ENCODE peak calls at places on chromosomes 2 and 18, in eight cellular contexts. One of them, this sample, is unnamed.

GRCh38 chr2:241007880-241008710 is 9.7 kb downstream of the SNED1 start:
- DNase-seq in A549: no peak
- DNase-seq in esophagus squamous epithelium: no peak
- DNase-seq in tibial artery: no peak
- DNase-seq in fibroblast of the aortic adventitia: no peak
- DNase-seq in fibroblast of pulmonary artery: no peak
- DNase-seq in fibroblast of mammary gland: no peak
- DNase-seq in GM23338: no peak
- DNase-seq in this sample: no peak

GRCh38 chr2:226489765-226490164 is 309.9 kb downstream of the IRS1 start:
- DNase-seq in A549: peak
- DNase-seq in esophagus squamous epithelium: no peak
- DNase-seq in tibial artery: no peak
- DNase-seq in fibroblast of the aortic adventitia: peak
- DNase-seq in fibroblast of pulmonary artery: peak
- DNase-seq in fibroblast of mammary gland: peak
- DNase-seq in GM23338: no peak
- DNase-seq in this sample: no peak

GRCh38 chr2:85278361-85278760 is 49.4 kb downstream of the TGOLN2 start:
- DNase-seq in A549: no peak
- DNase-seq in esophagus squamous epithelium: no peak
- DNase-seq in tibial artery: no peak
- DNase-seq in fibroblast of the aortic adventitia: peak
- DNase-seq in fibroblast of pulmonary artery: peak
- DNase-seq in fibroblast of mammary gland: peak
- DNase-seq in GM23338: no peak
- DNase-seq in this sample: no peak

GRCh38 chr2:54706622-54707021 is 16.8 kb upstream of the EML6 start:
- DNase-seq in A549: no peak
- DNase-seq in esophagus squamous epithelium: no peak
- DNase-seq in tibial artery: no peak
- DNase-seq in fibroblast of the aortic adventitia: no peak
- DNase-seq in fibroblast of pulmonary artery: no peak
- DNase-seq in fibroblast of mammary gland: no peak
- DNase-seq in GM23338: no peak
- DNase-seq in this sample: no peak

GRCh38 chr2:146604521-146604920 is 1240.3 kb upstream of the ACVR2A start:
- DNase-seq in A549: no peak
- DNase-seq in esophagus squamous epithelium: no peak
- DNase-seq in tibial artery: no peak
- DNase-seq in fibroblast of the aortic adventitia: no peak
- DNase-seq in fibroblast of pulmonary artery: peak
- DNase-seq in fibroblast of mammary gland: no peak
- DNase-seq in GM23338: no peak
- DNase-seq in this sample: no peak

GRCh38 chr18:36934884-36935283 is 106.0 kb downstream of the KIAA1328 start:
- DNase-seq in A549: no peak
- DNase-seq in esophagus squamous epithelium: no peak
- DNase-seq in tibial artery: no peak
- DNase-seq in fibroblast of the aortic adventitia: peak
- DNase-seq in fibroblast of pulmonary artery: peak
- DNase-seq in fibroblast of mammary gland: peak
- DNase-seq in GM23338: no peak
- DNase-seq in this sample: peak

GRCh38 chr2:33765122-33765521 is 166.0 kb upstream of the FAM98A start:
- DNase-seq in A549: no peak
- DNase-seq in esophagus squamous epithelium: no peak
- DNase-seq in tibial artery: no peak
- DNase-seq in fibroblast of the aortic adventitia: no peak
- DNase-seq in fibroblast of pulmonary artery: no peak
- DNase-seq in fibroblast of mammary gland: no peak
- DNase-seq in GM23338: peak
- DNase-seq in this sample: no peak

GRCh38 chr2:164910091-164910899 is 45.0 kb downstream of the SLC38A11 start:
- DNase-seq in A549: no peak
- DNase-seq in esophagus squamous epithelium: no peak
- DNase-seq in tibial artery: no peak
- DNase-seq in fibroblast of the aortic adventitia: peak
- DNase-seq in fibroblast of pulmonary artery: peak
- DNase-seq in fibroblast of mammary gland: peak
- DNase-seq in GM23338: peak
- DNase-seq in this sample: peak

GRCh38 chr2:9764153-9764778 is 79.0 kb upstream of the TAF1B start:
- DNase-seq in A549: no peak
- DNase-seq in esophagus squamous epithelium: no peak
- DNase-seq in tibial artery: peak
- DNase-seq in fibroblast of the aortic adventitia: no peak
- DNase-seq in fibroblast of pulmonary artery: no peak
- DNase-seq in fibroblast of mammary gland: no peak
- DNase-seq in GM23338: no peak
- DNase-seq in this sample: no peak

GRCh38 chr2:234690569-234691225 is 193.8 kb upstream of the ARL4C start:
- DNase-seq in A549: no peak
- DNase-seq in esophagus squamous epithelium: no peak
- DNase-seq in tibial artery: no peak
- DNase-seq in fibroblast of the aortic adventitia: peak
- DNase-seq in fibroblast of pulmonary artery: peak
- DNase-seq in fibroblast of mammary gland: peak
- DNase-seq in GM23338: no peak
- DNase-seq in this sample: no peak

GRCh38 chr2:118044103-118044716 is 30.3 kb upstream of the CCDC93 start:
- DNase-seq in A549: no peak
- DNase-seq in esophagus squamous epithelium: no peak
- DNase-seq in tibial artery: no peak
- DNase-seq in fibroblast of the aortic adventitia: no peak
- DNase-seq in fibroblast of pulmonary artery: no peak
- DNase-seq in fibroblast of mammary gland: no peak
- DNase-seq in GM23338: no peak
- DNase-seq in this sample: no peak

GRCh38 chr18:12766986-12767433 is 64.2 kb downstream of the PSMG2 start:
- DNase-seq in A549: peak
- DNase-seq in esophagus squamous epithelium: no peak
- DNase-seq in tibial artery: no peak
- DNase-seq in fibroblast of the aortic adventitia: no peak
- DNase-seq in fibroblast of pulmonary artery: no peak
- DNase-seq in fibroblast of mammary gland: no peak
- DNase-seq in GM23338: peak
- DNase-seq in this sample: no peak

GRCh38 chr2:187296869-187297268 is 151.2 kb downstream of the CALCRL start:
- DNase-seq in A549: no peak
- DNase-seq in esophagus squamous epithelium: no peak
- DNase-seq in tibial artery: no peak
- DNase-seq in fibroblast of the aortic adventitia: no peak
- DNase-seq in fibroblast of pulmonary artery: no peak
- DNase-seq in fibroblast of mammary gland: no peak
- DNase-seq in GM23338: no peak
- DNase-seq in this sample: no peak

GRCh38 chr2:233303252-233303651 is 4.4 kb upstream of the SAG start:
- DNase-seq in A549: no peak
- DNase-seq in esophagus squamous epithelium: no peak
- DNase-seq in tibial artery: no peak
- DNase-seq in fibroblast of the aortic adventitia: no peak
- DNase-seq in fibroblast of pulmonary artery: no peak
- DNase-seq in fibroblast of mammary gland: no peak
- DNase-seq in GM23338: peak
- DNase-seq in this sample: no peak

GRCh38 chr18:7164610-7165009 is 47.0 kb upstream of the LAMA1 start:
- DNase-seq in A549: peak
- DNase-seq in esophagus squamous epithelium: no peak
- DNase-seq in tibial artery: no peak
- DNase-seq in fibroblast of the aortic adventitia: no peak
- DNase-seq in fibroblast of pulmonary artery: peak
- DNase-seq in fibroblast of mammary gland: peak
- DNase-seq in GM23338: peak
- DNase-seq in this sample: no peak

GRCh38 chr2:65032016-65032975 is 23.9 kb upstream of the CEP68 start:
- DNase-seq in A549: no peak
- DNase-seq in esophagus squamous epithelium: no peak
- DNase-seq in tibial artery: no peak
- DNase-seq in fibroblast of the aortic adventitia: peak
- DNase-seq in fibroblast of pulmonary artery: peak
- DNase-seq in fibroblast of mammary gland: no peak
- DNase-seq in GM23338: no peak
- DNase-seq in this sample: no peak

GRCh38 chr2:65035544-65035943 is 20.7 kb upstream of the CEP68 start:
- DNase-seq in A549: no peak
- DNase-seq in esophagus squamous epithelium: no peak
- DNase-seq in tibial artery: no peak
- DNase-seq in fibroblast of the aortic adventitia: no peak
- DNase-seq in fibroblast of pulmonary artery: no peak
- DNase-seq in fibroblast of mammary gland: no peak
- DNase-seq in GM23338: no peak
- DNase-seq in this sample: no peak

GRCh38 chr2:65030933-65031332 is 25.3 kb upstream of the CEP68 start:
- DNase-seq in A549: no peak
- DNase-seq in esophagus squamous epithelium: no peak
- DNase-seq in tibial artery: no peak
- DNase-seq in fibroblast of the aortic adventitia: no peak
- DNase-seq in fibroblast of pulmonary artery: no peak
- DNase-seq in fibroblast of mammary gland: no peak
- DNase-seq in GM23338: no peak
- DNase-seq in this sample: no peak

GRCh38 chr2:65031341-65032015 is 24.7 kb upstream of the CEP68 start:
- DNase-seq in A549: no peak
- DNase-seq in esophagus squamous epithelium: no peak
- DNase-seq in tibial artery: no peak
- DNase-seq in fibroblast of the aortic adventitia: peak
- DNase-seq in fibroblast of pulmonary artery: peak
- DNase-seq in fibroblast of mammary gland: no peak
- DNase-seq in GM23338: peak
- DNase-seq in this sample: no peak

GRCh38 chr2:65033178-65033577 is 23.0 kb upstream of the CEP68 start:
- DNase-seq in A549: no peak
- DNase-seq in esophagus squamous epithelium: no peak
- DNase-seq in tibial artery: no peak
- DNase-seq in fibroblast of the aortic adventitia: peak
- DNase-seq in fibroblast of pulmonary artery: peak
- DNase-seq in fibroblast of mammary gland: no peak
- DNase-seq in GM23338: no peak
- DNase-seq in this sample: no peak
- TF ChIP-seq CTCF in A549: peak
- TF ChIP-seq CTCF in esophagus squamous epithelium: no peak
- TF ChIP-seq CTCF in tibial artery: peak
- TF ChIP-seq CTCF in fibroblast of the aortic adventitia: no peak
- TF ChIP-seq CTCF in fibroblast of pulmonary artery: no peak
- TF ChIP-seq CTCF in fibroblast of mammary gland: peak
- TF ChIP-seq CTCF in GM23338: peak
- TF ChIP-seq CTCF in this sample: no peak

GRCh38 chr2:19870792-19871191 is 31.0 kb downstream of the TTC32 start:
- DNase-seq in A549: no peak
- DNase-seq in esophagus squamous epithelium: no peak
- DNase-seq in tibial artery: no peak
- DNase-seq in fibroblast of the aortic adventitia: no peak
- DNase-seq in fibroblast of pulmonary artery: no peak
- DNase-seq in fibroblast of mammary gland: no peak
- DNase-seq in GM23338: no peak
- DNase-seq in this sample: no peak

GRCh38 chr2:19866741-19867140 is 35.0 kb downstream of the TTC32 start:
- DNase-seq in A549: no peak
- DNase-seq in esophagus squamous epithelium: no peak
- DNase-seq in tibial artery: no peak
- DNase-seq in fibroblast of the aortic adventitia: no peak
- DNase-seq in fibroblast of pulmonary artery: no peak
- DNase-seq in fibroblast of mammary gland: no peak
- DNase-seq in GM23338: no peak
- DNase-seq in this sample: no peak

GRCh38 chr2:19865151-19865550 is 36.6 kb downstream of the TTC32 start:
- DNase-seq in A549: no peak
- DNase-seq in esophagus squamous epithelium: no peak
- DNase-seq in tibial artery: no peak
- DNase-seq in fibroblast of the aortic adventitia: no peak
- DNase-seq in fibroblast of pulmonary artery: no peak
- DNase-seq in fibroblast of mammary gland: no peak
- DNase-seq in GM23338: no peak
- DNase-seq in this sample: no peak

GRCh38 chr2:19868705-19869550 is 32.9 kb downstream of the TTC32 start:
- DNase-seq in A549: no peak
- DNase-seq in esophagus squamous epithelium: no peak
- DNase-seq in tibial artery: peak
- DNase-seq in fibroblast of the aortic adventitia: no peak
- DNase-seq in fibroblast of pulmonary artery: peak
- DNase-seq in fibroblast of mammary gland: peak
- DNase-seq in GM23338: peak
- DNase-seq in this sample: no peak

GRCh38 chr2:19868224-19868623 is 33.6 kb downstream of the TTC32 start:
- DNase-seq in A549: no peak
- DNase-seq in esophagus squamous epithelium: no peak
- DNase-seq in tibial artery: no peak
- DNase-seq in fibroblast of the aortic adventitia: no peak
- DNase-seq in fibroblast of pulmonary artery: no peak
- DNase-seq in fibroblast of mammary gland: no peak
- DNase-seq in GM23338: no peak
- DNase-seq in this sample: no peak
- H3K4me3 ChIP-seq in A549: no peak
- H3K4me3 ChIP-seq in esophagus squamous epithelium: peak
- H3K4me3 ChIP-seq in tibial artery: peak
- H3K4me3 ChIP-seq in fibroblast of the aortic adventitia: peak
- H3K4me3 ChIP-seq in fibroblast of pulmonary artery: peak
- H3K4me3 ChIP-seq in fibroblast of mammary gland: peak
- H3K4me3 ChIP-seq in GM23338: peak
- H3K4me3 ChIP-seq in this sample: peak

GRCh38 chr18:77671456-77672167 is 422.0 kb downstream of the GALR1 start:
- DNase-seq in A549: no peak
- DNase-seq in esophagus squamous epithelium: no peak
- DNase-seq in tibial artery: no peak
- DNase-seq in fibroblast of the aortic adventitia: no peak
- DNase-seq in fibroblast of pulmonary artery: no peak
- DNase-seq in fibroblast of mammary gland: no peak
- DNase-seq in GM23338: peak
- DNase-seq in this sample: no peak

GRCh38 chr18:77668219-77668618 is 418.6 kb downstream of the GALR1 start:
- DNase-seq in A549: no peak
- DNase-seq in esophagus squamous epithelium: no peak
- DNase-seq in tibial artery: no peak
- DNase-seq in fibroblast of the aortic adventitia: no peak
- DNase-seq in fibroblast of pulmonary artery: no peak
- DNase-seq in fibroblast of mammary gland: no peak
- DNase-seq in GM23338: no peak
- DNase-seq in this sample: no peak

DNA sequence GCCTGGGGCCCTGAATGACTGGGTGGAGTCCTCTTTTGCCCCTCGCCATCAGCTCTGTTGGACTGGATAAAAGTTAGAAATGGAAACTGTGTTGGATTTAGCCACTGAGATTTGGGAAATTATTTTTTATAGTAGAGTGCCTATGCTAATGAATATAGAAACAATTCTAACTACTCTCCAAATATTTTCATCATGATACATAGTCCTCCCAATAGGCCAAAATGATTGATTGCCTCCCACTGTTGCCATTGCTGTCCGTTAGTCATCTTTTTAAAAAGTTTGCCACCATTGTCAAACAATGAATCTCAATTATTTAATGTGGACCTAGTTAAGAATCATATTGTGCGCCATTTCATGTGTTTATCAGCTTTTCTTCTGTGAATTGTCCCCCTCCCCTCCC is 417.0 kb downstream of the GALR1 start:
- DNase-seq in A549: no peak
- DNase-seq in esophagus squamous epithelium: no peak
- DNase-seq in tibial artery: no peak
- DNase-seq in fibroblast of the aortic adventitia: no peak
- DNase-seq in fibroblast of pulmonary artery: no peak
- DNase-seq in fibroblast of mammary gland: no peak
- DNase-seq in GM23338: no peak
- DNase-seq in this sample: no peak
- TF ChIP-seq CTCF in A549: no peak
- TF ChIP-seq CTCF in esophagus squamous epithelium: no peak
- TF ChIP-seq CTCF in tibial artery: no peak
- TF ChIP-seq CTCF in fibroblast of the aortic adventitia: no peak
- TF ChIP-seq CTCF in fibroblast of pulmonary artery: no peak
- TF ChIP-seq CTCF in fibroblast of mammary gland: no peak
- TF ChIP-seq CTCF in GM23338: no peak
- TF ChIP-seq CTCF in this sample: no peak

GRCh38 chr2:212606232-212606631 is 67.6 kb upstream of the ERBB4 start:
- DNase-seq in A549: no peak
- DNase-seq in esophagus squamous epithelium: no peak
- DNase-seq in tibial artery: no peak
- DNase-seq in fibroblast of the aortic adventitia: no peak
- DNase-seq in fibroblast of pulmonary artery: no peak
- DNase-seq in fibroblast of mammary gland: no peak
- DNase-seq in GM23338: no peak
- DNase-seq in this sample: no peak
- H3K4me3 ChIP-seq in A549: no peak
- H3K4me3 ChIP-seq in esophagus squamous epithelium: no peak
- H3K4me3 ChIP-seq in tibial artery: no peak
- H3K4me3 ChIP-seq in fibroblast of the aortic adventitia: no peak
- H3K4me3 ChIP-seq in fibroblast of pulmonary artery: no peak
- H3K4me3 ChIP-seq in fibroblast of mammary gland: no peak
- H3K4me3 ChIP-seq in GM23338: no peak
- H3K4me3 ChIP-seq in this sample: no peak

This sample was measured in retinal pigment epithelial cell.